ENCODE peak calls at places on chromosomes 4 and X, in nine cellular contexts. U is HT1080, B is lung microvascular endothelial cell, J is MCF 10A, Y is transverse colon, E is astrocyte of the spinal cord, H is LoVo, C is H54, M is foreskin keratinocyte. F is an unnamed sample.

GRCh38 chrX:72201836-72202536 is 20.4 kb downstream of the PIN4 start:
- DNase-seq in E (peak), B (peak), J (peak), C (no peak), M (peak), Y (no peak), U (peak), H (no peak), F (peak)

GRCh38 chrX:24513416-24513815 is 48.3 kb downstream of the PDK3 start:
- DNase-seq in B (no peak), C (no peak), M (no peak), J (no peak), E (no peak), Y (no peak), H (no peak), U (no peak), F (no peak)

GRCh38 chr4:21046121-21046520 is 345.9 kb downstream of the PACRGL start:
- DNase-seq in J (peak), C (no peak), U (peak), M (peak), E (peak), Y (no peak), H (no peak), B (no peak), F (no peak)

GRCh38 chr4:2791518-2792395 is 1.1 kb upstream of the SH3BP2 start:
- DNase-seq in H (no peak), M (no peak), U (no peak), J (no peak), B (peak), Y (peak), E (no peak), C (no peak), F (no peak)

GRCh38 chrX:12681047-12681446 is 110.2 kb upstream of the PRPS2 start:
- DNase-seq in M (no peak), E (no peak), J (no peak), Y (no peak), C (no peak), H (no peak), B (no peak), U (no peak), F (no peak)

GRCh38 chrX:46317158-46317557 is 228.1 kb downstream of the ZNF674 start:
- DNase-seq in J (peak), Y (no peak), H (peak), C (no peak), U (no peak), B (peak), E (no peak), M (peak), F (no peak)

GRCh38 chr4:148998719-148999118 is 556.5 kb upstream of the NR3C2 start:
- DNase-seq in U (peak), H (no peak), J (peak), M (peak), Y (no peak), C (no peak), B (peak), E (peak), F (peak)

GRCh38 chr4:185396724-185397402 is at the start of gene ANKRD37:
- DNase-seq in Y (peak), M (peak), J (peak), B (peak), H (peak), C (no peak), E (peak), U (peak), F (no peak)

GRCh38 chr4:134024251-134024650 is 177.3 kb downstream of the PABPC4L start:
- DNase-seq in E (no peak), H (peak), U (peak), J (peak), Y (no peak), M (peak), C (no peak), B (no peak), F (no peak)

GRCh38 chrX:18793601-18794089 is 86.2 kb downstream of the PPEF1 start:
- DNase-seq in J (peak), E (peak), M (peak), B (peak), U (no peak), H (peak), Y (no peak), C (no peak), F (peak)

GRCh38 chrX:135698924-135699323 is 14.5 kb upstream of the CT45A1 start:
- DNase-seq in M (no peak), E (no peak), Y (no peak), H (no peak), J (no peak), U (no peak), C (no peak), B (no peak), F (no peak)

GRCh38 chr4:10192331-10192730 is 75.7 kb upstream of the WDR1 start:
- DNase-seq in J (no peak), H (no peak), M (peak), E (no peak), U (no peak), C (no peak), Y (no peak), B (no peak), F (no peak)

GRCh38 chrX:30751497-30751896 is 98.3 kb downstream of the GK start:
- DNase-seq in C (no peak), M (peak), B (no peak), E (no peak), U (peak), H (peak), J (peak), Y (no peak), F (no peak)

GRCh38 chr4:146029147-146029546 is 90.5 kb upstream of the ZNF827 start:
- DNase-seq in B (no peak), C (no peak), M (peak), J (peak), E (peak), H (no peak), U (peak), Y (no peak), F (no peak)

GRCh38 chr4:146051724-146052396 is 113.2 kb upstream of the ZNF827 start:
- DNase-seq in B (no peak), Y (no peak), U (peak), E (peak), J (peak), H (no peak), M (peak), C (peak), F (no peak)

F was measured in SJSA1.